ENCODE peak calls at places on chromosomes 4 and X, in seven cellular contexts. V is brain microvascular endothelial cell; Y is fibroblast of gingiva; E is GM12865; T is endothelial cell; U is stimulated activated CD4-positive, alpha-beta T cell treated with anti-CD3 and anti-CD28 coated beads, Interleukin-1b, Interleukin-23, amount 100 ng/mL, for 1 hour; L is ureter. D is an unnamed sample.

GRCh38 chrX:97538745-97539144 is 655.0 kb downstream of the RPA4 start:
- DNase-seq in V (no peak), Y (no peak), E (peak; percentile 0), T (no peak), U (no peak), L (no peak), D (no peak)

GRCh38 chr4:81465668-81466357 is 5.9 kb downstream of the RASGEF1B start:
- DNase-seq in V (no peak), Y (no peak), E (no peak), T (no peak), U (no peak), L (no peak), D (no peak)

GRCh38 chrX:115362334-115363095 is 73.0 kb downstream of the LUZP4 start:
- DNase-seq in V (no peak), Y (no peak), E (peak; percentile 28), T (no peak), U (no peak), L (no peak), D (no peak)

GRCh38 chrX:122440832-122441231 is 743.2 kb upstream of the GRIA3 start:
- DNase-seq in V (no peak), Y (no peak), E (no peak), T (no peak), U (no peak), L (no peak), D (no peak)

GRCh38 chr4:110770353-110770752 is 147.5 kb upstream of the PITX2 start:
- DNase-seq in V (no peak), Y (no peak), E (no peak), T (no peak), U (no peak), L (no peak), D (no peak)

GRCh38 chrX:124230573-124231300 is 101.7 kb upstream of the TEX13D start:
- DNase-seq in V (no peak), Y (no peak), E (no peak), T (no peak), U (no peak), L (no peak), D (no peak)

GRCh38 chr4:2743518-2744445 is 12.4 kb downstream of the TNIP2 start:
- DNase-seq in V (no peak), Y (no peak), E (no peak), T (no peak), U (no peak), L (no peak), D (no peak)

GRCh38 chr4:1567808-1568581 is 116.1 kb downstream of the FAM53A start:
- DNase-seq in V (no peak), Y (no peak), E (no peak), T (no peak), U (no peak), L (no peak), D (no peak)

GRCh38 chr4:66653937-66654336 is 891.4 kb downstream of the CENPC start:
- DNase-seq in V (no peak), Y (peak; percentile 1), E (no peak), T (no peak), U (no peak), L (no peak), D (no peak)

GRCh38 chr4:2902126-2902525 is 58.5 kb downstream of the ADD1 start:
- DNase-seq in V (no peak), Y (no peak), E (no peak), T (no peak), U (no peak), L (no peak), D (no peak)

GRCh38 chr4:72006576-72006975 is 25.2 kb upstream of the NPFFR2 start:
- DNase-seq in V (peak; percentile 40), Y (no peak), E (no peak), T (no peak), U (no peak), L (no peak), D (no peak)

GRCh38 chrX:74458738-74459137 is 37.4 kb downstream of the SLC16A2 start:
- DNase-seq in V (peak; percentile 9), Y (peak; percentile 58), E (no peak), T (no peak), U (no peak), L (no peak), D (no peak)

GRCh38 chr4:40563401-40563800 is 66.3 kb downstream of the RBM47 start:
- DNase-seq in V (no peak), Y (no peak), E (no peak), T (no peak), U (no peak), L (no peak), D (no peak)

GRCh38 chrX:136147320-136147901 is at the start of gene FHL1:
- DNase-seq in V (no peak), Y (peak; percentile 50), E (no peak), T (peak; percentile 13), U (no peak), L (peak; percentile 66), D (peak; percentile 48)